ENCODE peak calls at places on chromosomes 7 and 10, in seven cellular contexts. F is foreskin fibroblast, C is cardiac fibroblast, P is PC-3, W is IMR-90, K is prostate gland, N is heart left ventricle. R is an unnamed sample.

GRCh38 chr7:158409120-158409519 is 178.5 kb downstream of the PTPRN2 start:
- DNase-seq in F (no peak), C (no peak), P (no peak), W (no peak), K (no peak), N (no peak), R (no peak)

GRCh38 chr10:43867667-43868361 is 219.1 kb upstream of the ZNF32 start:
- DNase-seq in F (peak), C (peak), P (peak), W (peak), K (no peak), N (no peak), R (peak)

GRCh38 chr7:112897839-112898431 is 107.7 kb upstream of the TMEM168 start:
- DNase-seq in F (no peak), C (no peak), P (no peak), W (no peak), K (no peak), N (no peak), R (no peak)

GRCh38 chr7:128693373-128694015 is 21.4 kb downstream of the GARIN1A start:
- DNase-seq in F (no peak), C (no peak), P (no peak), W (no peak), K (no peak), N (no peak), R (no peak)

GRCh38 chr10:3472705-3473078 is 300.1 kb upstream of the PITRM1 start:
- DNase-seq in F (peak), C (peak), P (peak), W (peak), K (no peak), N (no peak), R (no peak)

GRCh38 chr10:89426230-89426868 is 12.0 kb downstream of the IFIT5 start:
- DNase-seq in F (peak), C (peak), P (peak), W (peak), K (no peak), N (no peak), R (no peak)

GRCh38 chr10:48551796-48552591 is 52.9 kb downstream of the ARHGAP22 start:
- DNase-seq in F (peak), C (peak), P (peak), W (peak), K (no peak), N (peak), R (peak)

GRCh38 chr7:76353744-76354143 is 5.0 kb downstream of the YWHAG start:
- DNase-seq in F (no peak), C (no peak), P (no peak), W (no peak), K (no peak), N (no peak), R (no peak)

GRCh38 chr10:79490400-79491081 is 21.8 kb upstream of the EIF5AL1 start:
- DNase-seq in F (peak), C (peak), P (peak), W (peak), K (no peak), N (peak), R (no peak)

GRCh38 chr7:47552631-47553030 is 29.3 kb downstream of the TNS3 start:
- DNase-seq in F (peak), C (peak), P (peak), W (peak), K (no peak), N (no peak), R (no peak)

GRCh38 chr7:110205899-110206298 is 885.0 kb upstream of the LRRN3 start:
- DNase-seq in F (no peak), C (no peak), P (peak), W (no peak), K (no peak), N (no peak), R (no peak)

GRCh38 chr10:17273403-17273802 is 45.4 kb downstream of the VIM start:
- DNase-seq in F (peak), C (peak), P (peak), W (peak), K (no peak), N (no peak), R (peak)

DNA sequence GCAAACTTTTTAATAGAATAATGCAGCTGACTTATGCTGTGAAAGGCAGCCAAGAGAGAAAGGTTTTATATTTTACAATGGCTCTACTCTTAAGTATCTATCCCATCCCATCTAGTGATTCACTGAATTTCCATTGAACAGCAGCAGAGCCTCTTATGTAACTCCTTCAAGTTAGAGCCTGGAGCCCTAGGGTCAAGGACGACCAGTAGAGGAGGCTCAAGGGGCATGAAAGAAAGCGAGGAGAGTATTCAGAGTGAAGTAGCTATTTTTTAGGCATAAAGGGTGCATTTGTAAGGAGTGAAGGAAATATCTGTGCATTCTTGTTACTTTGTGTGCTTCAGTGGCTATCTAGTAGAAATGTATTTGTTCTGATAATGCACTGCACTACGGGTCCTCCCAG is 180.2 kb upstream of the TPK1 start:
- DNase-seq in F (no peak), C (no peak), P (peak), W (no peak), K (no peak), N (no peak), R (no peak)
- TF ChIP-seq CTCF in F (no peak), C (no peak), P (peak), W (no peak), K (no peak), N (peak), R (no peak)

GRCh38 chr7:38524786-38525185 is 106.4 kb downstream of the AMPH start:
- DNase-seq in F (peak), C (no peak), P (no peak), W (peak), K (no peak), N (no peak), R (no peak)

GRCh38 chr7:38525857-38526256 is 105.3 kb downstream of the AMPH start:
- DNase-seq in F (no peak), C (no peak), P (no peak), W (no peak), K (no peak), N (no peak), R (no peak)
- H3K4me3 ChIP-seq in F (no peak), C (no peak), P (no peak), W (no peak), K (no peak), N (no peak), R (no peak)

GRCh38 chr10:13053794-13054462 is 46.0 kb upstream of the OPTN start:
- DNase-seq in F (no peak), C (no peak), P (peak), W (no peak), K (peak), N (no peak), R (no peak)

GRCh38 chr10:13054844-13055243 is 45.1 kb upstream of the OPTN start:
- DNase-seq in F (no peak), C (no peak), P (no peak), W (no peak), K (no peak), N (no peak), R (no peak)

GRCh38 chr10:13051126-13051694 is 48.8 kb upstream of the OPTN start:
- DNase-seq in F (no peak), C (no peak), P (no peak), W (no peak), K (no peak), N (no peak), R (no peak)

DNA sequence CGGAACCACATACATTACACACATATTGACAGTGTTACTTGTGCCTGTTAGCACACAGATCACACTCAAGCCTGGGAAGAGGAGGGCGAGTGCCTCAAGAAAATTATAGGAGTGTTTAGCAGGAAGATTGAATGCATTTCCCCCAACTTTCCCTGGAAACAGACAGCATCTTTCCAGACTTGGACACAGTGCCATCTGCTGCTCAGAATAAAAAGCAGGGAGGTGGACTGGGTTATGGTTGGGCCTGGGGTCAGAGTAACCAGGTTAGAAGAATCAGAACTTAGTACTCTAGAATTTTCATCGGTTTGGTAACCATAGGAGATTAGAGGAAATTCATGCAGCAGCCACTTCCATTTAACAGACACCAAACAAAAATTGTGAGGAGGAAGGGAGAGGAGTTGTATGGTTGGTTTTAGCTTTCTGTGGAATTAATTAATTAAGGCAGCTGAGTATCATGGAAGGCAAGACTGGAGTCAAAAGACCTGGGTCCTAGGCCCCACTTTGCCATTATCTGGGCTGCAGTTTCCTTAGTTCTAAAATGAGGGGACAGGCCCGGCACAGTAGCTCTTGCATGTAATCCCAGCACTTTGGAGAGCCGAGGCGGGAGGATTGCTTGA is 43.4 kb upstream of the OPTN start:
- DNase-seq in F (peak), C (peak), P (peak), W (peak), K (no peak), N (no peak), R (no peak)
- TF ChIP-seq CTCF in F (peak), C (peak), P (peak), W (peak), K (peak), N (peak), R (peak)

GRCh38 chr7:144763291-144763690 is 72.6 kb downstream of the TPK1 start:
- DNase-seq in F (no peak), C (no peak), P (no peak), W (no peak), K (no peak), N (no peak), R (no peak)
- H3K4me3 ChIP-seq in F (no peak), C (no peak), P (no peak), W (no peak), K (no peak), N (no peak), R (no peak)

DNA sequence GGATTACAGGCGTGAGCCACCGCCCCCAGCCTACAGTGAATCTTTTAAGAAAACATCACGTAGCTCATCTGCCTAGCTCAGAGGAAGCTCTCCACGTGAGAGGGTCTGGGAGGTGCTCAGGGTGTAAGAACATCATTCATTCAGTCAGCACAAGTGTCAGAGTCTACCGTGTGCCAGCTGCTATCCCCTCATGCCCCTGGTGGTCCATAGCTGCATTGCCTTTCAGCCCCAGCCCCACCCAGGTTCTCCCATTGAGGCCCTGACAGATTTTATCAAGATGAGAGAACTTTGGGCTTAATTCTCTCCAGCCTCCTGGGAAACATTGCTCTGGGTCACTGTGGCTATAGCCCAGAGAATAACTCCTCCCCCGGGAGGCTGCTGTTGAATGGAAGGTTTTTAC is 45.1 kb downstream of the ZNF503 start:
- DNase-seq in F (no peak), C (no peak), P (no peak), W (no peak), K (no peak), N (no peak), R (no peak)
- TF ChIP-seq CTCF in F (no peak), C (no peak), P (peak), W (no peak), K (no peak), N (no peak), R (no peak)

GRCh38 chr10:121596668-121597503 is 1.4 kb downstream of the FGFR2 start:
- DNase-seq in F (peak), C (peak), P (no peak), W (no peak), K (peak), N (peak), R (no peak)

GRCh38 chr10:121597504-121598241 is 571 bp downstream of the FGFR2 start:
- DNase-seq in F (no peak), C (no peak), P (no peak), W (no peak), K (peak), N (no peak), R (no peak)

GRCh38 chr10:121594623-121595320 is 3.5 kb downstream of the FGFR2 start:
- DNase-seq in F (no peak), C (no peak), P (no peak), W (no peak), K (no peak), N (no peak), R (peak)

GRCh38 chr10:121595321-121595805 is 2.9 kb downstream of the FGFR2 start:
- DNase-seq in F (no peak), C (no peak), P (no peak), W (no peak), K (no peak), N (no peak), R (no peak)

DNA sequence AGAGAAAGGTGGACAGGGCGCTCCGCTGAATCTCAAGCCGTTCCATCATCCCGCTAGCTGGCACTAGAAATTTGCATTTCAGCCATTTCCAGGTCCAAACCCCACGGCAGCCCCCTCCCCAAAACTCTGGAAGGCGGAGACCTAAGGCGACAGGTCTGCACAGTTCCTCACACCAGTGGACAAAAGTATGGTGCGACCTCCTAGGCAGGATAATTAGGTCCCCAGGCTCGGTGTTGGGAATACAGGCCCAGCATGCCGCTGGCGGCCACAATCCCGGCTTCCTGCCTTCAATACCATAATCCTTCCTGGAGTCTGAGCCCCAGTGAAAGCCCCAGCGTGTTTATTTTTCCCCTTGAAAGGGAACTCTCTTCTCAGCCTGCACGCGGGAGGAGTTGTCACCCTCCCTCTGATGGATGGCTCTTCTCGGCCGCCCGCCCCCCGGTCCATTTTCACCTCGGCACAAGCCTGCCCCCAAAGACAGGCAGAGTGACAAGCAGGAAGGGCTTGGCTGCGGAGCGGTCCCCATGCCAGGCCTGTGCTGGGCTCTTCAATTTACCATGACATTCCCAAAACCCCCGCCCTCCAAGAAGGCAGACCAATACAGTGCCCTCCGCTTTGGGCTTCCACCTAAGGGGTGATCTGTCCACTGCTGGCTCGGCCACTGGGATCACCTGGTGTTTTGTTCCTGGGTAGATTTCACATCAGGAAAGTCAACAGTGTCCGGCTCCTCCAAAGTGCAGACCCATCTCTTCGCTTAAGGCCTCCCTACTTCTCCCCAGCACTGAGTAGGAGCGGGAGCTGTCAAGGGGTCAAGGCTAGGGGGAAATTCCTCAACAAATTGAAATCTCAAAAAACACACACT is 2.2 kb downstream of the FGFR2 start:
- DNase-seq in F (no peak), C (no peak), P (no peak), W (no peak), K (peak), N (no peak), R (no peak)
- H3K4me3 ChIP-seq in F (no peak), C (no peak), P (no peak), W (no peak), K (peak), N (peak), R (no peak)

DNA sequence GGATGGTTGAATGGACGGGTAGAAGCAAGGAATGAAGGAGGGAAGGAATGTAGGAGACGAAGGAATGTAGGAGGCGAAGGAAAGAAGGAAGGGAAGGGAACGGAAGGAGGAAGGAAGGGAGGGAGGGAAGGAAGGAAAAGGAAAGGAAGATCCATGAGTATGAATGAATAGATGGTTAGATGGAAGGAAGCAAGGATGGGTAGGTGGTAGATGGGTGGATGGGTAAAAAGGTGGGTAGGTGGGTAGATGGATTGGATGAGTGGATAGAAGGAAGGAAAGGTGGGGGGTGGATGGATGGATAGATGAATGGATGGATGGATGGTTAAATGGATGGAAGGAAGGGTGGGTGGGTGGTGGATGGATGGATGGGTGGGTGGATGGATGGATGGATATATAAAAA is 77.4 kb downstream of the RGS10 start:
- DNase-seq in F (no peak), C (no peak), P (no peak), W (no peak), K (no peak), N (no peak), R (no peak)
- TF ChIP-seq CTCF in F (no peak), C (no peak), P (no peak), W (no peak), K (no peak), N (no peak), R (no peak)

GRCh38 chr7:117324940-117325339 is 2.1 kb upstream of the WNT2 start:
- DNase-seq in F (peak), C (no peak), P (no peak), W (no peak), K (no peak), N (no peak), R (no peak)
- H3K4me3 ChIP-seq in F (peak), C (no peak), P (peak), W (no peak), K (no peak), N (no peak), R (no peak)

R was measured in AG09309.